ENCODE peak calls at places on chromosomes 2 and 18, in ten cellular contexts. S is hippocampal formation; T is NCI-H510A treated with DMSO at 0.1 percent for 48 hours; E is stimulated activated CD4-positive, alpha-beta T cell treated with anti-CD3 and anti-CD28 coated beads, TNF-alpha, amount 100 ng/mL, for 48 hours; M is A673; C is fibroblast of mammary gland; U is suprapubic skin; P is RPMI7951; A is cardiac muscle cell; O is BJ. B is an unnamed sample.

GRCh38 chr2:172072279-172072678 is 13.0 kb upstream of the DLX1 start:
- DNase-seq in S (no peak), T (peak; percentile 32), E (no peak), M (peak; percentile 93), C (no peak), U (no peak), P (peak; percentile 29), A (no peak), O (no peak), B (no peak)

GRCh38 chr2:44838116-44838790 is 103.2 kb upstream of the SIX3 start:
- DNase-seq in S (no peak), T (no peak), E (no peak), M (no peak), C (no peak), U (no peak), P (peak; percentile 4), A (no peak), O (no peak), B (no peak)

GRCh38 chr18:2511451-2511850 is 59.9 kb downstream of the METTL4 start:
- DNase-seq in S (no peak), T (no peak), E (no peak), M (no peak), C (no peak), U (no peak), P (no peak), A (no peak), O (no peak), B (no peak)

GRCh38 chr2:37189452-37190153 is 1.1 kb upstream of the SULT6B1 start:
- DNase-seq in S (no peak), T (no peak), E (no peak), M (peak; percentile 90), C (peak; percentile 92), U (no peak), P (peak; percentile 86), A (no peak), O (peak; percentile 31), B (peak; percentile 31)

GRCh38 chr2:134900151-134900550 is 18.5 kb upstream of the CCNT2 start:
- DNase-seq in S (no peak), T (no peak), E (no peak), M (no peak), C (peak; percentile 68), U (no peak), P (peak; percentile 63), A (no peak), O (no peak), B (no peak)

GRCh38 chr2:100197643-100198153 is 55.3 kb upstream of the AFF3 start:
- DNase-seq in S (no peak), T (peak; percentile 50), E (no peak), M (peak; percentile 3), C (no peak), U (no peak), P (peak; percentile 57), A (peak; percentile 78), O (peak; percentile 55), B (no peak)

GRCh38 chr2:158486970-158487325 is 30.2 kb downstream of the PKP4 start:
- DNase-seq in S (no peak), T (no peak), E (no peak), M (no peak), C (peak; percentile 40), U (no peak), P (peak; percentile 60), A (no peak), O (no peak), B (no peak)

GRCh38 chr2:217801115-217801531 is 201.7 kb downstream of the TNS1 start:
- DNase-seq in S (no peak), T (no peak), E (no peak), M (no peak), C (no peak), U (peak; percentile 49), P (no peak), A (no peak), O (no peak), B (no peak)

GRCh38 chr2:120520929-120521912 is 175.3 kb downstream of the INHBB start:
- DNase-seq in S (no peak), T (peak; percentile 59), E (peak; percentile 4), M (peak; percentile 60), C (peak; percentile 43), U (no peak), P (peak; percentile 29), A (peak; percentile 33), O (no peak), B (peak; percentile 53)

GRCh38 chr18:76506395-76506794 is 11.4 kb upstream of the ZNF516 start:
- DNase-seq in S (no peak), T (no peak), E (no peak), M (no peak), C (no peak), U (no peak), P (no peak), A (no peak), O (no peak), B (no peak)

GRCh38 chr2:233061591-233062446 is 1.7 kb downstream of the INPP5D start:
- DNase-seq in S (no peak), T (no peak), E (no peak), M (no peak), C (no peak), U (peak; percentile 64), P (peak; percentile 90), A (no peak), O (no peak), B (peak; percentile 28)

GRCh38 chr2:238786792-238787490 is 60.9 kb upstream of the TWIST2 start:
- DNase-seq in S (no peak), T (no peak), E (no peak), M (no peak), C (peak; percentile 36), U (no peak), P (no peak), A (no peak), O (peak; percentile 19), B (no peak)

GRCh38 chr18:23135679-23136325 is 517 bp downstream of the CABLES1 start:
- DNase-seq in S (no peak), T (no peak), E (no peak), M (peak; percentile 50), C (no peak), U (peak; percentile 54), P (no peak), A (peak; percentile 63), O (no peak), B (no peak)

GRCh38 chr2:85409719-85410583 is at the start of gene CAPG:
- DNase-seq in S (no peak), T (no peak), E (no peak), M (no peak), C (no peak), U (peak; percentile 84), P (no peak), A (no peak), O (no peak), B (peak; percentile 85)

GRCh38 chr2:237405006-237405559 is 8.9 kb downstream of the COL6A3 start:
- DNase-seq in S (no peak), T (no peak), E (no peak), M (no peak), C (peak; percentile 91), U (no peak), P (peak; percentile 75), A (no peak), O (no peak), B (no peak)

GRCh38 chr2:177078416-177078815 is 134.2 kb upstream of the HNRNPA3 start:
- DNase-seq in S (no peak), T (no peak), E (no peak), M (no peak), C (peak; percentile 85), U (no peak), P (no peak), A (no peak), O (no peak), B (no peak)

GRCh38 chr18:59839241-59839640 is 60.6 kb upstream of the PMAIP1 start:
- DNase-seq in S (no peak), T (no peak), E (no peak), M (no peak), C (no peak), U (no peak), P (no peak), A (no peak), O (no peak), B (no peak)

GRCh38 chr2:191190861-191191552 is 40.2 kb upstream of the STAT4 start:
- DNase-seq in S (no peak), T (no peak), E (no peak), M (no peak), C (no peak), U (no peak), P (no peak), A (no peak), O (no peak), B (no peak)

GRCh38 chr2:106686814-106687213 is 199.2 kb downstream of the ST6GAL2 start:
- DNase-seq in S (no peak), T (no peak), E (no peak), M (no peak), C (no peak), U (no peak), P (no peak), A (no peak), O (no peak), B (no peak)

GRCh38 chr2:216139884-216140283 is 30.7 kb downstream of the XRCC5 start:
- DNase-seq in S (no peak), T (no peak), E (no peak), M (peak; percentile 25), C (no peak), U (no peak), P (peak; percentile 12), A (peak; percentile 30), O (no peak), B (peak; percentile 29)

GRCh38 chr18:74531043-74531442 is 3.3 kb upstream of the CNDP1 start:
- DNase-seq in S (no peak), T (no peak), E (no peak), M (no peak), C (no peak), U (no peak), P (no peak), A (no peak), O (no peak), B (no peak)

GRCh38 chr2:231597014-231597611 is 4.4 kb downstream of the TEX44 start:
- DNase-seq in S (peak; percentile 30), T (no peak), E (no peak), M (no peak), C (peak; percentile 88), U (no peak), P (peak; percentile 95), A (no peak), O (peak; percentile 23), B (no peak)

GRCh38 chr18:68840554-68841263 is 42.8 kb downstream of the CCDC102B start:
- DNase-seq in S (no peak), T (no peak), E (no peak), M (peak; percentile 92), C (peak; percentile 97), U (no peak), P (peak; percentile 86), A (no peak), O (peak; percentile 85), B (peak; percentile 2)

GRCh38 chr2:222982010-222982908 is 69.7 kb upstream of the KCNE4 start:
- DNase-seq in S (peak; percentile 51), T (peak; percentile 78), E (no peak), M (peak; percentile 74), C (peak; percentile 88), U (peak; percentile 65), P (peak; percentile 86), A (peak; percentile 55), O (no peak), B (no peak)

GRCh38 chr2:181311841-181312240 is 145.3 kb upstream of the ITGA4 start:
- DNase-seq in S (no peak), T (no peak), E (no peak), M (no peak), C (no peak), U (no peak), P (no peak), A (no peak), O (no peak), B (no peak)

GRCh38 chr2:198638579-198638978 is 819.2 kb downstream of the SATB2 start:
- DNase-seq in S (no peak), T (no peak), E (no peak), M (no peak), C (no peak), U (no peak), P (no peak), A (no peak), O (no peak), B (no peak)